ENCODE peak calls at places on chromosomes 12 and 14, in ten cellular contexts. A is coronary artery, J is B cell, S is foreskin fibroblast, W is left ventricle myocardium inferior, U is left lung, Y is lower leg skin, X is NB4, E is IMR-90, N is DND-41. D is an unnamed sample.

GRCh38 chr14:75298187-75298985 is 19.8 kb downstream of the FOS start:
- DNase-seq in X (no peak), J (no peak), W (peak), U (peak), N (no peak), S (no peak), E (no peak), Y (peak), A (no peak), D (no peak)

GRCh38 chr12:28202374-28203130 is 12.3 kb downstream of the CCDC91 start:
- DNase-seq in X (no peak), U (no peak), A (no peak), E (no peak), W (no peak), J (no peak), Y (no peak), S (no peak), N (no peak), D (no peak)

GRCh38 chr12:65798903-65799302 is 25.4 kb upstream of the HMGA2 start:
- DNase-seq in U (no peak), N (no peak), X (no peak), W (no peak), E (no peak), A (no peak), Y (no peak), S (no peak), J (no peak), D (no peak)

GRCh38 chr14:68911594-68912227 is 67.4 kb downstream of the ACTN1 start:
- DNase-seq in A (no peak), S (peak), N (peak), W (peak), U (peak), J (peak), Y (peak), X (peak), E (peak), D (peak)

GRCh38 chr12:100984821-100985220 is 190.2 kb downstream of the ANO4 start:
- DNase-seq in J (no peak), Y (no peak), N (no peak), U (no peak), W (no peak), X (no peak), S (peak), E (no peak), A (no peak), D (no peak)

GRCh38 chr12:128968668-128969067 is 115.4 kb downstream of the GLT1D1 start:
- DNase-seq in X (no peak), A (no peak), W (no peak), N (no peak), U (no peak), S (no peak), J (no peak), E (no peak), Y (no peak), D (no peak)

GRCh38 chr12:56084958-56085543 is 5.1 kb downstream of the ERBB3 start:
- DNase-seq in W (no peak), X (peak), U (no peak), E (no peak), J (no peak), N (peak), Y (no peak), S (no peak), A (no peak), D (no peak)

GRCh38 chr14:90522585-90523191 is 125.9 kb downstream of the CALM1 start:
- DNase-seq in E (no peak), Y (no peak), N (no peak), J (no peak), A (no peak), S (no peak), U (peak), W (peak), X (peak), D (no peak)

GRCh38 chr12:68977909-68978610 is 45.1 kb upstream of the CPM start:
- DNase-seq in U (no peak), X (no peak), A (no peak), W (no peak), E (no peak), N (no peak), S (no peak), Y (no peak), J (no peak), D (no peak)

GRCh38 chr14:50541159-50541567 is 8.8 kb upstream of the MAP4K5 start:
- DNase-seq in W (no peak), E (no peak), S (no peak), Y (no peak), U (no peak), A (no peak), X (no peak), J (no peak), N (no peak), D (no peak)

GRCh38 chr12:89208661-89209096 is 143.6 kb downstream of the DUSP6 start:
- DNase-seq in W (no peak), X (peak), S (no peak), N (peak), U (no peak), J (no peak), A (no peak), Y (no peak), E (peak), D (no peak)

GRCh38 chr12:92075425-92075891 is 70.2 kb downstream of the BTG1 start:
- DNase-seq in Y (no peak), W (no peak), S (peak), N (no peak), X (no peak), J (no peak), E (peak), A (no peak), U (no peak), D (no peak)

GRCh38 chr12:68641138-68641537 is 30.4 kb downstream of the RAP1B start:
- DNase-seq in E (no peak), U (no peak), J (peak), S (no peak), A (no peak), Y (no peak), N (no peak), W (no peak), X (no peak), D (no peak)

GRCh38 chr14:103121846-103122577 is 1.2 kb upstream of the TNFAIP2 start:
- DNase-seq in X (peak), W (peak), U (peak), N (peak), E (peak), Y (peak), A (peak), S (no peak), J (no peak), D (no peak)

GRCh38 chr12:68074294-68075027 is 85.1 kb downstream of the IFNG start:
- DNase-seq in E (no peak), A (no peak), J (no peak), S (no peak), N (no peak), U (no peak), Y (no peak), X (no peak), W (no peak), D (no peak)

GRCh38 chr14:103326078-103326477 is 8.0 kb upstream of the EIF5 start:
- DNase-seq in S (no peak), E (no peak), N (no peak), W (no peak), J (no peak), Y (no peak), A (no peak), U (no peak), X (no peak), D (no peak)

GRCh38 chr14:85336817-85337216 is 193.1 kb upstream of the FLRT2 start:
- DNase-seq in W (no peak), X (no peak), N (no peak), S (no peak), Y (no peak), J (no peak), E (no peak), U (no peak), A (no peak), D (no peak)

GRCh38 chr14:76812093-76812421 is 625 bp downstream of the ANGEL1 start:
- DNase-seq in S (no peak), U (peak), W (no peak), N (no peak), Y (peak), X (no peak), J (no peak), A (no peak), E (no peak), D (no peak)

GRCh38 chr14:93056166-93056839 is 59.4 kb downstream of the ITPK1 start:
- DNase-seq in U (no peak), E (no peak), J (no peak), N (no peak), W (no peak), S (no peak), A (no peak), Y (no peak), X (no peak), D (no peak)

GRCh38 chr12:76199808-76200207 is 115.3 kb upstream of the NAP1L1 start:
- DNase-seq in Y (no peak), W (no peak), X (no peak), N (no peak), S (peak), A (no peak), U (no peak), J (no peak), E (peak), D (no peak)

GRCh38 chr12:75996907-75997447 is 34.6 kb downstream of the PHLDA1 start:
- DNase-seq in S (peak), E (no peak), U (no peak), W (no peak), X (no peak), A (no peak), J (no peak), Y (no peak), N (no peak), D (no peak)

GRCh38 chr14:76708771-76709170 is 52.5 kb upstream of the VASH1 start:
- DNase-seq in E (no peak), N (no peak), X (no peak), U (no peak), Y (no peak), S (no peak), W (no peak), A (no peak), J (no peak), D (peak)

GRCh38 chr12:112198120-112198733 is 72.9 kb downstream of the TRAFD1 start:
- DNase-seq in A (no peak), W (no peak), E (peak), U (no peak), X (peak), N (peak), S (peak), J (peak), Y (no peak), D (no peak)

GRCh38 chr14:22837750-22838538 is 1.6 kb downstream of the MMP14 start:
- DNase-seq in Y (peak), W (peak), E (peak), N (no peak), A (peak), U (peak), X (peak), J (no peak), S (no peak), D (no peak)

DNA sequence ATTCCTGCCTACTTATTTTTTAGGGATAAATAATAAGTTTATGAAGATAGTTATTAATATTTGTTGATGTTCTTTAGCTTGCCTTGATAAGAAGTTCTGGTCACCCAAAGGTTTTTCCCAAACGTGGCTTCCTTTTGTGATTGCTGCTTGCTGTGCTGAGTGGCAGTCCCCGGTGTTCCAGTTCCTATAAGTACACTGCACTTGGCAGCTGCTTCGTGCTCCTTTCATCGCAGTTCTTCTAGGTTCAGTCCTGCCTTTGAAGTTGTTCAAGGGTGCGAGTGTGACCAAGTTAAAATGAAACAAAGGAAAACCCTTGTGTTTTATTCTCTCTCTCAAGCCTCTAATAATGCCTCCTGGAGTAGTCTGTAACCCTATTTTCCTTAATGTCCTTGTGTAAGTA is 128.5 kb upstream of the ATF1 start:
- DNase-seq in Y (no peak), X (no peak), U (peak), A (no peak), J (no peak), W (peak), E (no peak), N (peak), S (no peak), D (no peak)
- TF ChIP-seq CTCF in Y (no peak), X (no peak), U (no peak), A (no peak), J (no peak), W (no peak), E (no peak), N (no peak), S (no peak), D (no peak)

GRCh38 chr14:63134801-63135200 is 69.4 kb upstream of the RHOJ start:
- DNase-seq in E (peak), X (peak), W (no peak), A (no peak), N (no peak), S (no peak), U (no peak), Y (no peak), J (no peak), D (no peak)
- TF ChIP-seq CTCF in E (peak), X (peak), W (no peak), A (no peak), N (peak), S (peak), U (no peak), Y (no peak), J (no peak), D (peak)

DNA sequence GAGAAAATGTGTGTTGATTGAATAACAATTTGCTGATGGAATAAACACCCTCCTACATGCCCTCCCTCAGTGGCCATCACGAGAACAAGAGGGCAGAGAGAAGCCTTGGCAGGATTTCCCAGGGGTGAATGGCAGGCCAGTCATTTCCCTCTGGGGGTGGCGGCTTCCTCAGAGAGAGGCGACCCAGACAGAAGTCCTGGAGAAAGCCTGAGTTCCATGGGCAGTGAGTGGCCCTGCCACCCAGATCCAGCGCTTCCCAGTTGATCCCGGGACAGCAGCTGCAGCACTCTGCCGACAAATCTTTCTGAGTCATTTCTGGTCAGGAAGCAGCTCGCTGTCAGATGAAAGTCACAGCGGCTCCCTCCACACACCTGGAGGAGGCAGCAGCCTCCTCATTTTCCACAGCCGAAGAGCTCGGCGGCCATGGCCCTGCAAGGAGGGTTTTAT is 123.0 kb downstream of the SCARB1 start:
- DNase-seq in E (peak), X (no peak), A (no peak), U (peak), J (no peak), N (peak), Y (no peak), W (no peak), S (peak), D (no peak)
- TF ChIP-seq CTCF in E (peak), X (no peak), A (no peak), U (no peak), J (no peak), N (peak), Y (no peak), W (no peak), S (no peak), D (no peak)

DNA sequence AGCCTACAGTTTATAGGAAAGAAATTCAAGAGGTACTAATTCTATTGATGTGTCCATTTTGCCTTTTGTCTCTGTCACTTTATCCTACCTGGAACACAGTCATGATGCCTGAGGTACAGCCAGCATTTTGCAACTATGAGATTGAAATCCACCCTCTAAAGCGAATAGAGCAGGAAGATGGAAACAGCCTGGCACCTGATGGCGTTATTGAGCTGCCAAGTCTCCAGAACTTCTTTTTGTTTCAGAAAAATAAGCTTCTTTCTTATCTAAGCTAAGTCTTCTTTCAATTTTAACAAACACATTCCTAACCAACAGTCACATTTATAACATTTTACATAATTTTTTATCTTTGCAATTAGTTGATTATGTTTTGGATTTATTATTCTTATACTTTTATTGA is 182.1 kb downstream of the PAWR start:
- DNase-seq in U (no peak), J (no peak), A (no peak), W (no peak), Y (no peak), X (no peak), E (no peak), S (no peak), N (no peak), D (no peak)
- TF ChIP-seq CTCF in U (no peak), J (no peak), A (no peak), W (no peak), Y (no peak), X (no peak), E (no peak), S (no peak), N (no peak), D (no peak)

GRCh38 chr12:96094201-96094600 is 58.8 kb upstream of the LTA4H start:
- DNase-seq in N (peak), E (no peak), S (no peak), A (no peak), W (no peak), X (peak), Y (no peak), U (no peak), J (no peak), D (no peak)

GRCh38 chr12:96093543-96094196 is 58.3 kb upstream of the LTA4H start:
- DNase-seq in Y (no peak), J (no peak), W (no peak), X (peak), N (no peak), E (no peak), A (no peak), U (no peak), S (no peak), D (no peak)

GRCh38 chr12:96091833-96092232 is 56.4 kb upstream of the LTA4H start:
- DNase-seq in S (no peak), X (peak), U (no peak), A (no peak), Y (no peak), W (no peak), J (no peak), E (no peak), N (no peak), D (no peak)
- TF ChIP-seq CTCF in S (no peak), X (peak), U (no peak), A (no peak), Y (no peak), W (no peak), J (no peak), E (no peak), N (peak), D (no peak)

D was measured in osteocyte.